ENCODE peak calls at places on chromosomes 5 and 9, in nine cellular contexts. X is Jurkat, Clone E6-1; P is RWPE2; Y is body of pancreas; E is tibial artery; U is fibroblast of mammary gland; Q is heart right ventricle; K is small intestine; F is uterus. S is an unnamed sample.

GRCh38 chr5:60014331-60014730 is 120.8 kb upstream of the PDE4D start:
- DNase-seq in X (no peak), P (no peak), Y (no peak), E (no peak), U (no peak), Q (no peak), K (no peak), F (no peak), S (no peak)

GRCh38 chr9:23826120-23826629 is at the start of gene ELAVL2:
- DNase-seq in X (no peak), P (peak), Y (peak), E (peak), U (peak), Q (peak), K (peak), F (peak), S (no peak)

GRCh38 chr5:92916036-92916435 is 665.0 kb downstream of the NR2F1-AS1 start:
- DNase-seq in X (no peak), P (no peak), Y (no peak), E (no peak), U (peak), Q (no peak), K (no peak), F (no peak), S (no peak)

GRCh38 chr5:167912944-167913343 is 378.5 kb upstream of the WWC1 start:
- DNase-seq in X (no peak), P (no peak), Y (no peak), E (no peak), U (no peak), Q (no peak), K (no peak), F (no peak), S (no peak)

GRCh38 chr5:6737043-6737941 is 24.1 kb downstream of the TENT4A start:
- DNase-seq in X (no peak), P (peak), Y (no peak), E (no peak), U (no peak), Q (no peak), K (no peak), F (no peak), S (no peak)

GRCh38 chr9:123684393-123685149 is 245.4 kb downstream of the DENND1A start:
- DNase-seq in X (peak), P (no peak), Y (no peak), E (no peak), U (no peak), Q (no peak), K (no peak), F (no peak), S (no peak)

GRCh38 chr9:29230931-29231330 is 1657.7 kb upstream of the C9orf72 start:
- DNase-seq in X (no peak), P (no peak), Y (no peak), E (no peak), U (no peak), Q (no peak), K (no peak), F (no peak), S (no peak)

GRCh38 chr5:50301756-50302155 is 139.3 kb downstream of the EMB start:
- DNase-seq in X (no peak), P (no peak), Y (no peak), E (no peak), U (no peak), Q (no peak), K (no peak), F (no peak), S (no peak)

GRCh38 chr9:38358390-38359296 is 33.9 kb upstream of the ALDH1B1 start:
- DNase-seq in X (no peak), P (peak), Y (no peak), E (peak), U (no peak), Q (no peak), K (peak), F (no peak), S (no peak)

GRCh38 chr9:94700445-94700844 is 26.1 kb upstream of the AOPEP start:
- DNase-seq in X (no peak), P (no peak), Y (no peak), E (no peak), U (no peak), Q (no peak), K (no peak), F (no peak), S (no peak)

GRCh38 chr9:6098431-6098830 is 83.0 kb upstream of the RANBP6 start:
- DNase-seq in X (no peak), P (no peak), Y (no peak), E (no peak), U (peak), Q (no peak), K (no peak), F (no peak), S (no peak)

GRCh38 chr5:179223528-179223927 is 121.7 kb downstream of the ADAMTS2 start:
- DNase-seq in X (no peak), P (no peak), Y (no peak), E (no peak), U (no peak), Q (no peak), K (no peak), F (no peak), S (no peak)

GRCh38 chr5:83470920-83471404 is 582 bp upstream of the VCAN start:
- DNase-seq in X (no peak), P (no peak), Y (no peak), E (peak), U (no peak), Q (no peak), K (no peak), F (peak), S (no peak)

GRCh38 chr9:113737414-113738271 is 138.5 kb upstream of the ZNF618 start:
- DNase-seq in X (peak), P (no peak), Y (peak), E (peak), U (peak), Q (peak), K (peak), F (peak), S (peak)

GRCh38 chr5:172559004-172559932 is 81.8 kb upstream of the NEURL1B start:
- DNase-seq in X (no peak), P (no peak), Y (peak), E (peak), U (peak), Q (peak), K (no peak), F (peak), S (peak)

DNA sequence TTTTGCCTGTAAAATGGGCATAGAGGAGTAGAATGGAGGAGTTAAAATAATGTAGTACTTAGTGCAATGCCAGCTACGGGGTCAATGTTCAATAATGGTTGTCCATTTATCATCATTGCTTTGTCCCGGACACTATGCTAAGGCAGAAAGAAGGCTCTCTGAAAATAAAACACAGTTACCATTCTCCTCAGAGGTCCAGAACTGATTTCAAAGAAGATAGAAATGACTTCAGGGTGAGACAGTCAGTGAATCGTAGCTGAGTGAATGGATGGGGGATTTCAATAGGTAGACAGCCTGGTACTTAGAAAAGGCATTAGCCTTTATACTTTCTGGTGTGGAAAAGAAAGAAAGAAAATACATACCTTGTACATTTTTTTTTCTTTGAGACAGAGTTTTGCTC is 1.2 kb upstream of the AK3 start:
- DNase-seq in X (no peak), P (no peak), Y (no peak), E (no peak), U (no peak), Q (no peak), K (peak), F (no peak), S (no peak)
- H3K4me3 ChIP-seq in X (no peak), P (peak), Y (no peak), E (peak), U (peak), Q (peak), K (no peak), F (no peak), S (peak)

GRCh38 chr5:142327111-142327842 is 2.5 kb upstream of the SPRY4 start:
- DNase-seq in X (no peak), P (peak), Y (no peak), E (no peak), U (peak), Q (no peak), K (no peak), F (no peak), S (no peak)
- H3K4me3 ChIP-seq in X (no peak), P (no peak), Y (no peak), E (no peak), U (no peak), Q (no peak), K (no peak), F (no peak), S (no peak)

DNA sequence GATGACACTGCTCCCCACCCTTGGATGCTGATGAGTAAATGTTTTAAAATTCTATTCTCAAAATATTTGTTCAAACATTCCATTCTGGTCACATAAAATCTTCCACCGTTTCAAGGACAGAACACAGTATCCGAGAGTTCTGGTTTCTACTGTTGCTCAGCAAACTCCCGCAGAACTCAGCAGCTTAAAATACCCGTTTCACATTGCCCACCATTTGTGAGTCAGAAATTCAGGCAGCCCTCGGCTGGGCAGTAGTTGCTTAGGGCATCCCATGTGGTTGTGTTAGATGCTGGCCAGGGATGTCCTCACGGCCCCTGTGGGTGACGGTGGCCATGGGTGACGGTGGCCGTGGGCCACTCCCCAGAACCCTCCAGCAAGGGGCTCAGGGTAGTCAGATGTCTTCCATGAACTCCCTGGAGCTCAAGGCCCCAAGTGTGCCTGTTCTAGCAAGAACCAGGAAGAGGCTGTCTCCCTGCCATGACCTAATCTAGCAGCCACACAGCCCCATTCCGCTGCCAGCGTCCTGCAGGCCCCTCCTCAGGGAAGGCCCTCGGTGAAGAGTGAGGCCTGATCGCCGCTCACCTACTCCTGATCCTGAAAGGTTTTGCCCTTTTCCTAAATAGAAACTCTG is 17.3 kb downstream of the MGAT1 start:
- DNase-seq in X (no peak), P (no peak), Y (peak), E (no peak), U (peak), Q (no peak), K (no peak), F (no peak), S (peak)
- H3K4me3 ChIP-seq in X (no peak), P (no peak), Y (no peak), E (no peak), U (no peak), Q (no peak), K (no peak), F (no peak), S (peak)

GRCh38 chr5:180353226-180353962 is at the start of gene GFPT2:
- DNase-seq in X (peak), P (peak), Y (peak), E (peak), U (peak), Q (peak), K (peak), F (peak), S (peak)
- H3K4me3 ChIP-seq in X (peak), P (peak), Y (peak), E (peak), U (peak), Q (peak), K (peak), F (peak), S (peak)

GRCh38 chr5:67496051-67496450 is 299.5 kb upstream of the CD180 start:
- DNase-seq in X (no peak), P (no peak), Y (no peak), E (no peak), U (no peak), Q (no peak), K (no peak), F (no peak), S (no peak)
- H3K4me3 ChIP-seq in X (no peak), P (no peak), Y (no peak), E (no peak), U (no peak), Q (no peak), K (no peak), F (no peak), S (no peak)

DNA sequence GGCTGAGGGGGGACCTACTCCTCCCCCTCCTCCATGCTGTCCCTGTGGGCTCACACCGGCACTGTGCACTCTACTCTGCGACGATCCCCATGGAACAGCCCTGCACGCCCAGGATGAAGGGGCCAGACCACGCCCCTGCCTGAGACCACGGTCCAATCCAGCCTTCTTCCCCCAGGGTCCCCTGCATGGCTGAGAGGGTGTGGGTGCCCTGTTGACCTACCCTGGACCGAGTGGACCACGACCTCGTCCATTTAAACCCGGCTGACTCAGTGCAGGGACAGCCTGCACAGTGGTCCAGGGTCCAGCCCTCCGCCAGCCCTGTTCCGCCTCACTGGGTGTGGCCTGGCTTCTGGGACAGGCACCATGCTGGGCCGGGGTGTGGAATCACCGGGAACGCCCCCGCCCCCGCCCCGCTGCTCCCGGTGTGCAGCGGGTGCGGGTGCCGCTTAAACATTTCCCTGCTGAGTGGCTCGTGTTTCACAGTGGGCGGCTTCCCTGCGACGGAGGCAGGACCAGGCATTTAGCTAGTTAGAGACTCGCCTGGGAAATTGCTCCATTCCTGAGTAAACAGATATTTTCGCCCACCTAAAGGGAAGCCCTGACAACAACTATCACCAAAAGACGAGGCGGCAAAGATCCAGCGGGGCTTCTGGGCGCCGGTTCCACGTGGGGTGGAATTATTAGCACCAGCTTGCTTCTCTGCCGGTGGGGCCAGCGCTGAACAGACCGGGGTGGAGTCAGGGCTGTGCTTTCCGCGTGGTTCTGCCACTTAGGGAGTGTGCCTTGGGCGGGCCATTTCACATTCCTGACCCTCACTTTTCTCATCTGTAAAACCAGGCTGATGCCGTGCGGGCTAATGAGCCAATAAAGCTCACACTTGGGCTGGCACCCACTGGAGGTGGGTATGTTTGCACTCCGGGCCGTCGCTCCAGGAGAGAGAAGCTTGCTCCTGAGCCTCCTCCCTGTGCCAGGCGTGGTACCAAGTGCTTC is 22.6 kb downstream of the DBH start:
- DNase-seq in X (no peak), P (no peak), Y (peak), E (no peak), U (peak), Q (peak), K (peak), F (peak), S (no peak)
- H3K4me3 ChIP-seq in X (no peak), P (no peak), Y (no peak), E (peak), U (no peak), Q (peak), K (no peak), F (no peak), S (peak)

GRCh38 chr5:102152906-102153787 is 142.9 kb downstream of the SLCO4C1 start:
- DNase-seq in X (peak), P (no peak), Y (no peak), E (no peak), U (peak), Q (no peak), K (peak), F (no peak), S (no peak)

DNA sequence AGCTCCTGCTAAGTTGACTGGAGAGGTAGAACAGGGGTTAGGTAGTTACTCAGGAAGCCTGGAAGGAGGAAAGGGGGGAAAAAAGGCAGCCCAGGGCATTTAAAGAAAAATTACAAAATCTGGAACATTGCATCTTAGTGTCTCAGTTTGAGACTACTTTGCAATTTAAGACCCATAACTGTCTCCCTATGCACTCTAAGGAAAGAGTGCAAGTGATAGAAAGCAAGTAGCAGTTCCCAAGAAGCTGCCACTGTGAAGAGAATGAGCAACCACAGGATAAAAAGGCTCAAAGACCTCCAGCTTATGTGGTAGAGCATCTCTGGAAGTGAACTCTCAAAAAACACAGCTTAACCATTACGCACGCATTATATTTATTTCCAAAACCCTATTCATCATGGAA is 141.8 kb downstream of the SLCO4C1 start:
- DNase-seq in X (no peak), P (no peak), Y (no peak), E (no peak), U (no peak), Q (no peak), K (no peak), F (no peak), S (no peak)
- H3K4me3 ChIP-seq in X (no peak), P (no peak), Y (no peak), E (no peak), U (no peak), Q (no peak), K (no peak), F (no peak), S (no peak)

DNA sequence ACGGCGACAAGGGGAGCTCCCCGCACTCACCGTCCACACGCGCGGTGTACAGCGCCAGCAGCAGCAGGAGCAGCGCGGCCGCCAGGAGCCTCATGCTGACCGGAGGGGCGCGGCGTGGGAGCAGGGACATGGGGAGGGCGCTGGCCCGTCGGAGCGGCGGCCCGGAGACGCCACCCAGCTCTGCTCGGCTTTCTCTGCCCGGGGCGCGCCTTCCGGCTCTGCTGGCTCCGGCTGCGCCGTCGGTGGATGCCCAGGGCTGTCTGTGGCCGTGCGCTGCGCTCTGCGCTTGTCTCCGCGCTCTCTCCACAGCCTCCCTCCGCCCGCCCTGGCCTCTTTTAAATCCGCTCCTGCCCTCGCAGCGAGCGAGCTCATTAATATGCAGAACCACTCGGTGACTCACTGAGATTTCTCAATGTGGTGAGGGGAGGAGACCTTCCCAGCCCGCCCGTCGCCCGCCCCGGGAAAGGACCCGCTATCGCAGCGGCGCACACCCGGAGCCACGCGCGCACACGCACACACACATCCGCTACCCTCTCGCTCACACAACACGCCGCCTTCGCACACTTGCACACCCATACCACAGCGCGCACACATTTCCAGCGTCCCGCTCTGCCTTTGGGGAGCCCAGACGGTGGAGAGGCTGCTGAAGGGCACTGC is at the start of gene CXCL14:
- DNase-seq in X (no peak), P (peak), Y (peak), E (peak), U (peak), Q (no peak), K (peak), F (no peak), S (no peak)
- H3K4me3 ChIP-seq in X (no peak), P (peak), Y (no peak), E (peak), U (no peak), Q (no peak), K (no peak), F (no peak), S (peak)

S was measured in esophagus muscularis mucosa.